ENCODE peak calls at places on chromosomes 4 and X, in four cellular contexts. One of them, this sample, is unnamed.

GRCh38 chrX:129576539-129576938 is 36.5 kb downstream of the OCRL start:
- DNase-seq in GM12891: no peak
- DNase-seq in K562: no peak
- DNase-seq in GM12878: no peak
- DNase-seq in this sample: no peak

GRCh38 chrX:112521658-112522057 is 158.1 kb downstream of the LHFPL1 start:
- DNase-seq in GM12891: no peak
- DNase-seq in K562: no peak
- DNase-seq in GM12878: no peak
- DNase-seq in this sample: no peak

GRCh38 chr4:161762796-161763195 is 401.0 kb downstream of the FSTL5 start:
- DNase-seq in K562: no peak
- DNase-seq in GM12891: no peak
- DNase-seq in GM12878: no peak
- DNase-seq in this sample: no peak

GRCh38 chr4:112234952-112235609 is 3.5 kb downstream of the AP1AR start:
- DNase-seq in GM12891: no peak
- DNase-seq in K562: peak
- DNase-seq in GM12878: peak
- DNase-seq in this sample: peak

GRCh38 chr4:156971168-156971601 is 414 bp downstream of the PDGFC start:
- DNase-seq in K562: no peak
- DNase-seq in GM12878: no peak
- DNase-seq in GM12891: peak
- DNase-seq in this sample: no peak

GRCh38 chr4:110501826-110502225 is 25.9 kb downstream of the ENPEP start:
- DNase-seq in K562: no peak
- DNase-seq in GM12891: no peak
- DNase-seq in GM12878: no peak
- DNase-seq in this sample: no peak

GRCh38 chrX:2679534-2680485 is 11.3 kb upstream of the CD99 start:
- DNase-seq in GM12878: no peak
- DNase-seq in K562: no peak
- DNase-seq in GM12891: no peak
- DNase-seq in this sample: no peak

GRCh38 chr4:109979932-109980717 is 67.4 kb downstream of the EGF start:
- DNase-seq in GM12878: no peak
- DNase-seq in GM12891: no peak
- DNase-seq in K562: no peak
- DNase-seq in this sample: no peak

GRCh38 chrX:151419748-151420147 is 22.7 kb downstream of the VMA21 start:
- DNase-seq in GM12891: no peak
- DNase-seq in K562: no peak
- DNase-seq in GM12878: no peak
- DNase-seq in this sample: no peak

GRCh38 chrX:101385795-101386541 is at the start of gene BTK:
- DNase-seq in GM12891: no peak
- DNase-seq in GM12878: peak
- DNase-seq in K562: peak
- DNase-seq in this sample: peak

GRCh38 chr4:913280-913618 is 18.9 kb downstream of the GAK start:
- DNase-seq in GM12891: no peak
- DNase-seq in GM12878: no peak
- DNase-seq in K562: no peak
- DNase-seq in this sample: no peak

GRCh38 chr4:141435446-141436225 is 200.7 kb upstream of the IL15 start:
- DNase-seq in GM12878: no peak
- DNase-seq in K562: no peak
- DNase-seq in GM12891: no peak
- DNase-seq in this sample: no peak

GRCh38 chr4:47031011-47031678 is at the start of gene GABRB1:
- DNase-seq in K562: peak
- DNase-seq in GM12891: no peak
- DNase-seq in GM12878: no peak
- DNase-seq in this sample: no peak

GRCh38 chr4:62683799-62684566 is 1483.9 kb downstream of the ADGRL3 start:
- DNase-seq in K562: no peak
- DNase-seq in GM12891: no peak
- DNase-seq in GM12878: no peak
- DNase-seq in this sample: no peak

GRCh38 chr4:124429746-124430250 is 282.7 kb downstream of the ANKRD50 start:
- DNase-seq in K562: no peak
- DNase-seq in GM12878: no peak
- DNase-seq in GM12891: no peak
- DNase-seq in this sample: no peak

GRCh38 chrX:121579016-121579760 is 531.8 kb downstream of the GLUD2 start:
- DNase-seq in GM12878: peak
- DNase-seq in GM12891: no peak
- DNase-seq in K562: peak
- DNase-seq in this sample: no peak

DNA sequence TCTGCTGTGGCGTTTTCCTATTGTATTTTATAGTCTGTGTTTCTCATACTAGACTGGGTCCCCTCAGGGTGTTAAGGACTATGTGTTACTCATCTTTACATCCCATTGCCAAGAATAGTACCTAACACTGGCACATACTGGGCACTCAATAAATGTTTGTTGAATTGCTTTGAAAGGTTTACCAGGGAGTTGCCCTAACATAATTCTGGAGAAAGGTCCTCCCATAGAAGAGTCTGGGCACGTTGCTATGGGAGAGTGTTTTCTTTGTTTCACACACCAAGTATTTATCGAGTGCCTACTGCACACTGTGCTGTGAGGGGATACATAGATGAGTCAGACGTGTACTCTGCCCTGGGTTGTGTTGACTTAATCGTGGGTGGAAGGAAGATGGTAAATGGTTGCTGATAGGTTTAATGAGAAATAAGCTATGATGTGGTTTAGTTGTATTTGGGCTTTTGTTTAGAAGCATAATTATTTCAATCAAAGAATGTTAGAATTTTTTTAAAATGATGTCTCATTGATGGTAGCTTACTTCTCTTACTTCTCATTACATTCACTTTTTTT is 42.9 kb downstream of the AFF1 start:
- DNase-seq in GM12878: peak
- DNase-seq in K562: no peak
- DNase-seq in GM12891: no peak
- DNase-seq in this sample: no peak
- TF ChIP-seq SPI1 in GM12878: no peak
- TF ChIP-seq SPI1 in K562: no peak
- TF ChIP-seq SPI1 in GM12891: no peak
- TF ChIP-seq SPI1 in this sample: no peak

GRCh38 chr4:26300314-26301307 is 20.2 kb upstream of the RBPJ start:
- DNase-seq in GM12878: no peak
- DNase-seq in GM12891: no peak
- DNase-seq in K562: no peak
- DNase-seq in this sample: no peak

GRCh38 chr4:26298198-26298950 is 22.4 kb upstream of the RBPJ start:
- DNase-seq in GM12891: no peak
- DNase-seq in GM12878: no peak
- DNase-seq in K562: no peak
- DNase-seq in this sample: no peak

GRCh38 chr4:26297219-26297618 is 23.6 kb upstream of the RBPJ start:
- DNase-seq in K562: no peak
- DNase-seq in GM12878: no peak
- DNase-seq in GM12891: no peak
- DNase-seq in this sample: no peak

GRCh38 chr4:26296514-26296913 is 24.3 kb upstream of the RBPJ start:
- DNase-seq in GM12878: no peak
- DNase-seq in K562: no peak
- DNase-seq in GM12891: no peak
- DNase-seq in this sample: no peak

DNA sequence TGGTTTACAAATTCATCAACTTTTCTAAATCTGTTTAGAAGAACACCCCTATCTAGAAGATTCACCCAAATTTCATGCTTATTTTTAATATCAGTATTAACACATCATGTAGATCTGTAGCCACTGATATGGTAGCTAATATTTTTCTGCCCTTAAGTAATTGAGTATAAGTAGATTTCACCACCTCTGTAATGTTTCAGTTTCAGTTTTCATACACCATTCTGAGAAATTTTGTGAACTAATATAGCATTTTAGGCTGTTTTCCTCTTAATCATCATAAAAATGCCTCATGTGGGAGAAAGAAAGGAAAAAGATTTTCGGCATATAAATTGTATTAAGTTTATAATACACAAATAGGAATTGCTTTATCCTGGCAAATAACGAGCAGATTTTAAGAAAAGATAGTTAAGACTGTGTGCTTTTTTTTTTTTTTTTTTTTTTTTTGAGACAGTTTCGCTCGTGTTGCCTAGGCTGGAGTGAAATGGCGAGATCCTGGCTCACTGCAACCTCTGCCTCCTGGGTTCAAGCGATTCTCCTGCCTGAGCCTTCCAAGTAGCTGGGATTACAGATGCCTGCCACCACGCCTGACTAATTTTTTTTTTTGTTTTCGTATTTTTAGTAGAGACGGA is 21.4 kb upstream of the RBPJ start:
- DNase-seq in K562: no peak
- DNase-seq in GM12891: peak
- DNase-seq in GM12878: no peak
- DNase-seq in this sample: no peak
- TF ChIP-seq SPI1 in K562: no peak
- TF ChIP-seq SPI1 in GM12891: no peak
- TF ChIP-seq SPI1 in GM12878: no peak
- TF ChIP-seq SPI1 in this sample: no peak

DNA sequence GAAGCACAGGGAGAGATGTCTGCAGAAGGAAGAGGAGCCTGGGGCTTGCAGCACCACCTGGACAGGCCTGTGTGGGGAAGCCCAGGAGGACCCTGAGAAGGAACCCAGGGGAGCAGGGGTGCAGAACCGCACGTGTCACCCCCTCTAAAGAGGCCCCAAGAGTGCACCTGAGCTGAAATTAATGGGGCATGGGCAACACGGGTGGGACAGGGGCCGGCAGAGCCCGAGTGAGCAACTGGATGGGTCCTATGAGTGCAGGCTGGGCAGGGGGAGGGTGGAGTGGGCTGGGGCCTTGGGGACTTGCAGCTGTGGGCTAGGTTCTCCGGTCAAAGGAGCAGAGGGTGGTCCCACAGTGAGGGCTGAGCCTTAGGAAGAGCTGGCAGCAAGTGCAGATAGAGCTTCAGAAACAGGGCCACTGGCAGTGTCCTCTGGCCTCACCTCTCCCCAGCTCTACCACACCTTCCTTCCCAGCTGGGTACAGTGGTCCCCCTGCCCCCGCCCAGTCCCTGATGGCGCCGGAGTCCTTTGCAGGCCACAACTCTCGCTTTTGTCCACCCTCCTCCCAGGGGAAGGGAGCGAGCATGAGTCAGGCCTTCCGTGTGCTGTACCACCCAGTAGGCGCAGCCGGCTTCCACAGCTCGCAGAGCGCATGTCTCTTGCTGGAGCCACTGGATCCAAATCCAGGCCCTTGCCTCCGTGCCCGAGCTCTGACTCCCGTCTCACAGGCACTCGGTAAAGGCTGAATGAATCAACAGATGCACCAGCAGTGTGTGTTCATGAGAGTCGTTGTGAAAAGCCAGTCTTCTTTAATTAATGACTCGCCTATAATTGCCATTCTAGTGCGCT is 131.6 kb downstream of the HMX1 start:
- DNase-seq in K562: no peak
- DNase-seq in GM12891: peak
- DNase-seq in GM12878: no peak
- DNase-seq in this sample: no peak
- TF ChIP-seq SPI1 in K562: no peak
- TF ChIP-seq SPI1 in GM12891: no peak
- TF ChIP-seq SPI1 in GM12878: no peak
- TF ChIP-seq SPI1 in this sample: no peak

GRCh38 chrX:38221391-38221929 is 789 bp upstream of the SRPX start:
- DNase-seq in K562: no peak
- DNase-seq in GM12891: no peak
- DNase-seq in GM12878: no peak
- DNase-seq in this sample: no peak
- TF ChIP-seq SPI1 in K562: no peak
- TF ChIP-seq SPI1 in GM12891: no peak
- TF ChIP-seq SPI1 in GM12878: no peak
- TF ChIP-seq SPI1 in this sample: no peak

DNA sequence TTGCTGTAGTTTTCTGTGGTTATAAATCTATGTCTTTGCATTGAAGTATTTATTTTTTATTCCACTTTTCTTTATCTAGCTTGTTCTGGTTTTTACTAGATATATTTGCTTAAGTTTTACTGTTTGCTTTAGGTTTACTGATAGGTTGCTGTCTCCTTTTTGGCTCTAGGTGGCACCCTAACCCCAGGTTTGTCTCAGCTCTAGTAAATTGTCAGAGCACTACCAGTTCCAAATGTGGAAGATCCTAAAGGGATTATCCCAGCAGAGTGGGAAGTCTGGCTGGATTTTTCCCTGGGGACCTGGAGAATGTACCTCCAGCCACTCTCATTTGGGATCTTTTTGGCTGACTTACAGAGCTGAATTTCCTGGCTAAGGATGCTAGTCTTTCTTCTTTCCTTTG is 106.1 kb downstream of the PBDC1 start:
- DNase-seq in K562: peak
- DNase-seq in GM12891: peak
- DNase-seq in GM12878: peak
- DNase-seq in this sample: no peak
- TF ChIP-seq SPI1 in K562: no peak
- TF ChIP-seq SPI1 in GM12891: no peak
- TF ChIP-seq SPI1 in GM12878: no peak
- TF ChIP-seq SPI1 in this sample: no peak

GRCh38 chr4:177519481-177520270 is 77.4 kb upstream of the AGA start:
- DNase-seq in GM12891: no peak
- DNase-seq in GM12878: no peak
- DNase-seq in K562: no peak
- DNase-seq in this sample: no peak
- TF ChIP-seq SPI1 in GM12891: no peak
- TF ChIP-seq SPI1 in GM12878: no peak
- TF ChIP-seq SPI1 in K562: no peak
- TF ChIP-seq SPI1 in this sample: no peak

DNA sequence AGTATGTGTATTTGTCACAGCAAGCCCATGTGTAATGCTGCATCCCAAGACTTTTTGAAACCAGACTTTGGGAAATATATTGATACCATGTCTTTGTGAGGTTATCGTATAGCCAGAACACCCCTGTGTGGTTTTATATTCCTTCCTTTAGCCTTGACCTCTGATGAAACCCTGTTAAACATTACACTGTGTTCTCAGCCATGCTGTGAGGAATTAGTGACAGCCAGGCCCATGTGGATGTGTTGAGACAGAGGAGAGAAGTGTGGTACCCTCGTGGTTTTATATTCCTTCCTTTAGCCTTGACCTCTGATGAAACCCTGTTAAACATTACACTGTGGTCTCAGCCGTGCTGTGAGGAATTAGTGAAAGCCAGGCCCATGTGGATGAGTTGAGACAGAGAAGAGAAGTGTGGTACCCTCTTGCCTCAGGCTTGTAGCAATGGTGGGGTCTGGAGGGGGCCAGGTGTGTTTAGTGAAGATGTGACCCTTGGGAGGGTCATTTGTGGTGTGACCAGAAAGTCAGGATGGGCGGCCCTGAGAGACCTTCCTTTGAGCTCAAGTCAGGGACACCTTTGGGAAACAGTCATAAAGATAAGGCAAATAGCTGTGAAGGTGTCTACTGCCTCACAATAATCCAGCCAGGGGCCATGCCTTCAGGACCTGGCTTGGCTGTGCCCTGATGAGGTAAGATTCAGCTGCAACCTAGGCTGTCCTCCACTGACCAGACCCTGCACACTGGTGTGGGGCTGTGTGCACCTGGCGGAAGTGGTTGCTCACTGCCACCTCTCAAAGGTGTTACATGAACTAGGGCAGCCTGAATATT is 110.0 kb downstream of the IRF2 start:
- DNase-seq in GM12891: no peak
- DNase-seq in GM12878: no peak
- DNase-seq in K562: no peak
- DNase-seq in this sample: no peak
- TF ChIP-seq SPI1 in GM12891: no peak
- TF ChIP-seq SPI1 in GM12878: no peak
- TF ChIP-seq SPI1 in K562: no peak
- TF ChIP-seq SPI1 in this sample: no peak